ENCODE peak calls at places on chromosome 9, in eight cellular contexts. M is AG10803; Y is fibroblast of lung; G is body of pancreas; L is endothelial cell; W is psoas muscle; J is PC-9; F is CD4-positive, alpha-beta T cell. I is an unnamed sample.

GRCh38 chr9:36872641-36873040 is 161.4 kb downstream of the PAX5 start:
- DNase-seq in M (no peak), Y (no peak), G (no peak), L (no peak), W (no peak), J (no peak), F (no peak), I (no peak)

GRCh38 chr9:106885451-106885850 is 22.5 kb downstream of the ZNF462 start:
- DNase-seq in M (peak), Y (peak), G (no peak), L (no peak), W (no peak), J (no peak), F (no peak), I (no peak)

GRCh38 chr9:97761879-97762278 is 64.7 kb upstream of the XPA start:
- DNase-seq in M (no peak), Y (no peak), G (no peak), L (no peak), W (no peak), J (no peak), F (no peak), I (no peak)

GRCh38 chr9:88993327-88993726 is 2.1 kb downstream of the S1PR3 start:
- DNase-seq in M (no peak), Y (peak), G (peak), L (no peak), W (no peak), J (no peak), F (no peak), I (no peak)

GRCh38 chr9:13479071-13479470 is 199.6 kb upstream of the MPDZ start:
- DNase-seq in M (no peak), Y (no peak), G (no peak), L (no peak), W (no peak), J (no peak), F (no peak), I (no peak)

GRCh38 chr9:91943876-91944470 is 6.1 kb downstream of the ROR2 start:
- DNase-seq in M (no peak), Y (no peak), G (no peak), L (no peak), W (no peak), J (no peak), F (no peak), I (no peak)

GRCh38 chr9:134913041-134913712 is 4.5 kb downstream of the FCN1 start:
- DNase-seq in M (no peak), Y (no peak), G (no peak), L (no peak), W (no peak), J (no peak), F (no peak), I (no peak)

GRCh38 chr9:137725598-137725997 is 106.8 kb downstream of the EHMT1 start:
- DNase-seq in M (no peak), Y (no peak), G (no peak), L (no peak), W (no peak), J (no peak), F (no peak), I (no peak)

GRCh38 chr9:135613946-135614805 is 25.2 kb downstream of the GLT6D1 start:
- DNase-seq in M (no peak), Y (no peak), G (no peak), L (no peak), W (no peak), J (no peak), F (no peak), I (no peak)

GRCh38 chr9:91847576-91847975 is 102.5 kb downstream of the ROR2 start:
- DNase-seq in M (peak), Y (peak), G (no peak), L (peak), W (no peak), J (no peak), F (no peak), I (no peak)

GRCh38 chr9:75133396-75133795 is 45.1 kb downstream of the OSTF1 start:
- DNase-seq in M (no peak), Y (no peak), G (no peak), L (no peak), W (no peak), J (no peak), F (no peak), I (no peak)

GRCh38 chr9:34046784-34047379 is 1.8 kb downstream of the UBAP2 start:
- DNase-seq in M (no peak), Y (no peak), G (peak), L (peak), W (no peak), J (no peak), F (no peak), I (no peak)

GRCh38 chr9:87678650-87679355 is 47.1 kb upstream of the CTSL start:
- DNase-seq in M (peak), Y (peak), G (peak), L (peak), W (peak), J (peak), F (no peak), I (peak)

DNA sequence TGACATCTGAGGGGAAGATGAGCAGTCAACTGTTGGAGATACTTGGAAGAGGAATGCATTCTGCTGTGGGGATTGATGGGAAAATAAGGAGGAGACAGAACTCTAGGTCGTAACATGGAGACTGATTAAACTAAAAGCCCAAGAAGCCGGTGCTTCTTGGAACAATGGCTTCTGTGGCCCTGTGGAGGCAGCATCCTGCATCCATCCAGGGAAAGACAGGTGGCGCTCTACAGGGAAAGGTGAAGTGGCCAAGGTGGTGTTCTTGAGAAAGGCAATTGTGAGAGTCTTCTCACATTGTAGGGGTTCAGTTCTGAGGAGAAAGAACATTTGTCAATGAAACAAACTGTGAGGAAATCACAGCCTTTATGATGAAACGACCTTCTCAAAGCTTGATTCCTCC is 31.2 kb downstream of the ZFAND5 start:
- DNase-seq in M (no peak), Y (no peak), G (no peak), L (no peak), W (no peak), J (no peak), F (no peak), I (no peak)
- TF ChIP-seq CTCF in M (no peak), Y (no peak), G (no peak), L (no peak), W (peak), J (no peak), F (no peak), I (no peak)

GRCh38 chr9:21398955-21399489 is 9.9 kb upstream of the IFNA8 start:
- DNase-seq in M (no peak), Y (no peak), G (no peak), L (no peak), W (no peak), J (no peak), F (no peak), I (no peak)
- TF ChIP-seq CTCF in M (no peak), Y (no peak), G (no peak), L (no peak), W (no peak), J (no peak), F (no peak), I (no peak)

GRCh38 chr9:122797316-122798033 is 2.4 kb upstream of the OR1K1 start:
- DNase-seq in M (no peak), Y (no peak), G (no peak), L (no peak), W (no peak), J (no peak), F (no peak), I (no peak)
- TF ChIP-seq CTCF in M (no peak), Y (no peak), G (no peak), L (no peak), W (no peak), J (no peak), F (no peak), I (no peak)

GRCh38 chr9:20606637-20607036 is 15.7 kb downstream of the MLLT3 start:
- DNase-seq in M (no peak), Y (no peak), G (peak), L (no peak), W (no peak), J (no peak), F (no peak), I (no peak)
- TF ChIP-seq CTCF in M (no peak), Y (no peak), G (no peak), L (no peak), W (no peak), J (no peak), F (no peak), I (no peak)

DNA sequence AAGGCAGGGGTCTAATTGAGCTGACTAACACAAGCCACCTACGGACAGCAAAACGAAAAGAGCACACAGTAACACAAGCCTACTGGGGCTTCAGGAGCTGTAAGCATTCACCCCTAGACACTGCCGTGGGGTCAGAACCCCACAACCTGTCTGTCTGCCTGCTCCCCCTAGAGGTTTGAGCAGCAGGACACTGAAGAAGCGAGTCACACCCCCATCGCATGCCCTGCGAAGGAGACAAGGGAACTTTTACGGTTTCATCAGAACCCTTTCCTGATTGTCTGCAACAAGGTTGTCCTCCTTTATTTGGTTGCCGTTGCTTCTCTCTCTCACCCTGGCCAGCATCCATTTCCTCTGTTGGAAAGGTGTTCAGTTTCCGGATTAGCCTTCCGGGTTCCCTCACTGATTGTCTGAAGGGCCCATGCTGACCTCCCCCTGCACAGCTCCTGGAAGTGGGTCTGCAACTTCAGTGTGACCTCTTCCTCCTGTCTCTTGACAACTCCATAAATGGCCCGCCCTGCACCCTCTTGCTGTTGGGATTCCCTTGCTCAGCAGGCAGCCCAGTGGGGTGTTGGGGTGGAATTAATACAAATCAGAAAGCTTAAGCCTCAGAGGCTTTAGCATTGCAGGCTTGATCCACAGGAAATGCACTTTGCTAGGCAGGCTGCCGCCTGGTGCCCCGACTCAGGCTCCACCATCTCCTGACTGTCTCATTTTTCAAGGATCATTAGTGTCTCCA is 258.9 kb upstream of the TLE4 start:
- DNase-seq in M (no peak), Y (no peak), G (no peak), L (no peak), W (no peak), J (no peak), F (no peak), I (no peak)
- TF ChIP-seq CTCF in M (no peak), Y (no peak), G (no peak), L (no peak), W (no peak), J (no peak), F (no peak), I (no peak)

DNA sequence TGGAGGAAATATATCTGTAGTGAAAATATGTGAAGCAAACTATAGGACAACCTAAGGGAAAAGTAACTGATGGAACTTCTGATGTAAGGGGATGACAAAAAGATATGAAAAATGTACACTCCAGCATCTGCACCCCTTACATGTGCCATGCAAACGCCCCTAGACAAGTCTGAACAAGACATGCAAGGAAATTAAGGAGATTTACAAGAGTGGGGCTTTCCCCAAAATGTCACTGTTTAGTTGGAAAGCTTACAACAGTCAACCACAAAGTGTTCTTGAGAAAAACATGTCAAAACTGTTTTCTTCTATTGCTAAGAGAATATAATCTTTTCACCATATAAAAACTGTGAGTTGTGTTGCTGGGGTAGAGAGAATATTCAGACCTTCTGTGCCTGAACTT is 84.7 kb upstream of the GOLGA1 start:
- DNase-seq in M (peak), Y (no peak), G (no peak), L (no peak), W (no peak), J (no peak), F (no peak), I (no peak)
- TF ChIP-seq CTCF in M (no peak), Y (no peak), G (no peak), L (no peak), W (no peak), J (no peak), F (no peak), I (no peak)

DNA sequence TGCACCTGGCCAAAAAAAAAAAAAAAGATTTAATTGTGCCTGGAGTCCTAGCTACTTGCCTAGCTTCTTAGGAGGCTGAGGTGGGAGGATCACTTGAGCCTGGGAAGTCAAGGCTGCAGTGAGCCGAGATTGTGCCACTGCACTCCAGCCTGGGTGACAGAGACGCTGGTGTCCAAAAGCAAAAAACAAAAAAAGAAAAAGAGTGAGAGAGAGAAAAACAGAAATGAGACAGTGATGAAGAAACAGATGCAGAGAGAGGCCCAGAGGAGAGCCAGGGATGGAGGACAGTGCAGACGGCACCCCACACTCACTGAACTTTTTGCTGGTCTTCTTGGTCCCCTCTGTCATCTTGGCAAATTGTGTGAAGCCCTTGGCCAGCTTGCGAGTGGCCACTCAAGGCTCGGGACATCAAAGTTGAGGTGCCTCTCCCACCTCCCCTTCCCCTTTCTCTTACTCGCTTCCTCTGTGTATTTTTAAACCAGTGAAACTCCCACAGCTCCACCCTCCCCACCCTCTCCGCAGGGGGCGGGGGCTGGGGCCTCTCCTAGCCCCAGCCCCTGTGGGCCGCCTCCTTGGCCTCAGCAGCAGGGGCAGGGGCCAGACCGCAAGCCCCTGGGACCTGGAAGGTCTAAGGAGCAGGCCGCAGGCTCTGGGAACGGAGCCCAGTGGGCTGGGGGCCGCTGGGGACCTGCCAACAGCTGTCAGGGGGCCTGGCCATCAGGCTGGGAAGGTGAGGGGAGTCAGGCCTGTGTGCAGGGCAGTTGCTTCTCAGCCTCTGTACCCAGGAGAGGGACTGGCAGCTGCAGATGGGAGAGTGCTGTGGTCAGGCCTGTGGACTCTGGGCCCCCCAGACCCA is at the start of gene SH2D3C:
- DNase-seq in M (no peak), Y (no peak), G (no peak), L (no peak), W (no peak), J (no peak), F (no peak), I (no peak)
- TF ChIP-seq CTCF in M (no peak), Y (no peak), G (no peak), L (no peak), W (no peak), J (no peak), F (no peak), I (no peak)

GRCh38 chr9:26892251-26893029 is at the start of gene CAAP1:
- DNase-seq in M (peak), Y (peak), G (peak), L (peak), W (peak), J (peak), F (peak), I (peak)
- TF ChIP-seq CTCF in M (peak), Y (peak), G (peak), L (no peak), W (peak), J (peak), F (peak), I (peak)

GRCh38 chr9:133604214-133604613 is 5.0 kb downstream of the FAM163B start:
- DNase-seq in M (no peak), Y (no peak), G (no peak), L (no peak), W (no peak), J (no peak), F (no peak), I (no peak)
- TF ChIP-seq CTCF in M (no peak), Y (no peak), G (no peak), L (no peak), W (no peak), J (no peak), F (no peak), I (no peak)

I was measured in neural crest cell.